ENCODE peak calls at places on chromosomes 1 and 21, in ten cellular contexts. S is A549; A is adrenal gland; D is RWPE1; Q is uterus; R is CD8-positive, alpha-beta T cell; M is left ventricle myocardium inferior; J is HFFc6; X is GM12865; E is GM10248. P is an unnamed sample.

GRCh38 chr1:78687914-78688313 is 38.3 kb downstream of the IFI44 start:
- DNase-seq in S (no peak), A (no peak), D (no peak), Q (no peak), R (no peak), M (no peak), J (no peak), X (no peak), E (no peak), P (peak)

GRCh38 chr1:224497714-224498573 is 63.3 kb upstream of the WDR26 start:
- DNase-seq in S (no peak), A (peak), D (peak), Q (no peak), R (peak), M (no peak), J (peak), X (peak), E (peak), P (peak)

GRCh38 chr1:50181027-50181663 is 72.4 kb downstream of the ELAVL4 start:
- DNase-seq in S (no peak), A (no peak), D (no peak), Q (no peak), R (no peak), M (no peak), J (no peak), X (no peak), E (no peak), P (peak)

GRCh38 chr1:14949270-14949835 is 204.2 kb upstream of the TMEM51 start:
- DNase-seq in S (no peak), A (no peak), D (no peak), Q (no peak), R (no peak), M (no peak), J (no peak), X (no peak), E (no peak), P (no peak)

GRCh38 chr1:172818841-172819527 is 160.1 kb downstream of the FASLG start:
- DNase-seq in S (no peak), A (no peak), D (no peak), Q (no peak), R (no peak), M (no peak), J (no peak), X (peak), E (peak), P (no peak)

GRCh38 chr1:190453550-190453949 is 24.1 kb downstream of the BRINP3 start:
- DNase-seq in S (no peak), A (no peak), D (peak), Q (no peak), R (no peak), M (no peak), J (no peak), X (no peak), E (no peak), P (peak)

GRCh38 chr1:97144527-97144926 is 422.9 kb downstream of the PTBP2 start:
- DNase-seq in S (no peak), A (no peak), D (peak), Q (no peak), R (no peak), M (no peak), J (peak), X (no peak), E (no peak), P (peak)

GRCh38 chr1:151720974-151721787 is at the start of gene RIIAD1:
- DNase-seq in S (peak), A (no peak), D (peak), Q (peak), R (peak), M (peak), J (no peak), X (peak), E (peak), P (peak)

GRCh38 chr21:32256226-32256625 is 22.6 kb downstream of the MIS18A start:
- DNase-seq in S (no peak), A (no peak), D (no peak), Q (no peak), R (no peak), M (no peak), J (no peak), X (no peak), E (no peak), P (no peak)

GRCh38 chr1:24594328-24594598 is 38.4 kb downstream of the NCMAP start:
- DNase-seq in S (no peak), A (no peak), D (no peak), Q (no peak), R (no peak), M (no peak), J (no peak), X (no peak), E (no peak), P (peak)

GRCh38 chr1:8395433-8395866 is 77.5 kb downstream of the SLC45A1 start:
- DNase-seq in S (no peak), A (no peak), D (no peak), Q (no peak), R (no peak), M (no peak), J (no peak), X (peak), E (no peak), P (no peak)

GRCh38 chr1:206967096-206967851 is 3.0 kb downstream of the FCAMR start:
- DNase-seq in S (no peak), A (no peak), D (no peak), Q (no peak), R (no peak), M (no peak), J (no peak), X (peak), E (peak), P (no peak)

GRCh38 chr1:38693031-38693430 is 166.5 kb downstream of the RRAGC start:
- DNase-seq in S (no peak), A (no peak), D (no peak), Q (no peak), R (no peak), M (no peak), J (no peak), X (no peak), E (no peak), P (no peak)

GRCh38 chr1:85166343-85166742 is 34.5 kb downstream of the SYDE2 start:
- DNase-seq in S (no peak), A (no peak), D (no peak), Q (no peak), R (no peak), M (no peak), J (no peak), X (no peak), E (no peak), P (no peak)

GRCh38 chr1:65068202-65069011 is 79.6 kb upstream of the AK4 start:
- DNase-seq in S (no peak), A (no peak), D (peak), Q (peak), R (peak), M (no peak), J (no peak), X (peak), E (no peak), P (no peak)

GRCh38 chr1:34884961-34885360 is 25.4 kb upstream of the SMIM12 start:
- DNase-seq in S (peak), A (no peak), D (no peak), Q (no peak), R (peak), M (no peak), J (no peak), X (no peak), E (no peak), P (no peak)

GRCh38 chr1:181587870-181588438 is 104.6 kb downstream of the CACNA1E start:
- DNase-seq in S (peak), A (no peak), D (peak), Q (no peak), R (no peak), M (no peak), J (no peak), X (peak), E (no peak), P (no peak)

GRCh38 chr21:31473685-31474345 is 129.8 kb upstream of the TIAM1 start:
- DNase-seq in S (no peak), A (no peak), D (peak), Q (no peak), R (no peak), M (no peak), J (no peak), X (no peak), E (no peak), P (no peak)

GRCh38 chr21:45354970-45355369 is 50.0 kb upstream of the COL18A1 start:
- DNase-seq in S (no peak), A (no peak), D (no peak), Q (no peak), R (no peak), M (no peak), J (no peak), X (no peak), E (no peak), P (no peak)

GRCh38 chr1:99601709-99602403 is 44.1 kb upstream of the PALMD start:
- DNase-seq in S (no peak), A (no peak), D (no peak), Q (no peak), R (no peak), M (no peak), J (no peak), X (no peak), E (no peak), P (no peak)

GRCh38 chr1:233242827-233243483 is 52.6 kb downstream of the PCNX2 start:
- DNase-seq in S (no peak), A (no peak), D (no peak), Q (no peak), R (no peak), M (no peak), J (no peak), X (no peak), E (no peak), P (no peak)

GRCh38 chr1:31431351-31431750 is 18.3 kb downstream of the SERINC2 start:
- DNase-seq in S (no peak), A (no peak), D (no peak), Q (no peak), R (no peak), M (peak), J (no peak), X (no peak), E (no peak), P (no peak)

GRCh38 chr21:31872452-31873274 is at the start of gene HUNK:
- DNase-seq in S (peak), A (no peak), D (no peak), Q (peak), R (no peak), M (no peak), J (no peak), X (peak), E (no peak), P (peak)

GRCh38 chr1:157971723-157972122 is 21.7 kb upstream of the KIRREL1 start:
- DNase-seq in S (no peak), A (no peak), D (no peak), Q (no peak), R (no peak), M (no peak), J (no peak), X (no peak), E (no peak), P (no peak)

GRCh38 chr1:194252189-194252588 is 1065.8 kb upstream of the B3GALT2 start:
- DNase-seq in S (no peak), A (no peak), D (no peak), Q (no peak), R (no peak), M (no peak), J (peak), X (no peak), E (no peak), P (no peak)

GRCh38 chr1:157724537-157725213 is 24.1 kb upstream of the FCRL3 start:
- DNase-seq in S (no peak), A (no peak), D (no peak), Q (no peak), R (no peak), M (no peak), J (no peak), X (no peak), E (no peak), P (no peak)

GRCh38 chr1:94425821-94426484 is 7.8 kb downstream of the ABCD3 start:
- DNase-seq in S (no peak), A (no peak), D (no peak), Q (no peak), R (no peak), M (no peak), J (no peak), X (no peak), E (no peak), P (no peak)

GRCh38 chr1:230624097-230624713 is 18.1 kb upstream of the COG2 start:
- DNase-seq in S (no peak), A (no peak), D (no peak), Q (no peak), R (no peak), M (no peak), J (no peak), X (no peak), E (no peak), P (no peak)

GRCh38 chr1:90133133-90133532 is 138.2 kb downstream of the ZNF326 start:
- DNase-seq in S (no peak), A (no peak), D (peak), Q (no peak), R (no peak), M (no peak), J (peak), X (peak), E (no peak), P (peak)
- TF ChIP-seq CTCF in S (peak), A (no peak), D (peak), Q (no peak), R (no peak), M (peak), J (peak), X (peak), E (peak), P (peak)

GRCh38 chr1:63772876-63773275 is 941 bp upstream of the ROR1 start:
- DNase-seq in S (no peak), A (no peak), D (no peak), Q (no peak), R (no peak), M (no peak), J (no peak), X (no peak), E (no peak), P (no peak)
- TF ChIP-seq CTCF in S (no peak), A (no peak), D (no peak), Q (no peak), R (no peak), M (no peak), J (no peak), X (no peak), E (no peak), P (no peak)

GRCh38 chr1:28209700-28210099 is 23.1 kb downstream of the DNAJC8 start:
- DNase-seq in S (no peak), A (no peak), D (no peak), Q (no peak), R (no peak), M (no peak), J (no peak), X (no peak), E (no peak), P (no peak)
- TF ChIP-seq CTCF in S (no peak), A (no peak), D (no peak), Q (no peak), R (no peak), M (no peak), J (no peak), X (no peak), E (no peak), P (no peak)

DNA sequence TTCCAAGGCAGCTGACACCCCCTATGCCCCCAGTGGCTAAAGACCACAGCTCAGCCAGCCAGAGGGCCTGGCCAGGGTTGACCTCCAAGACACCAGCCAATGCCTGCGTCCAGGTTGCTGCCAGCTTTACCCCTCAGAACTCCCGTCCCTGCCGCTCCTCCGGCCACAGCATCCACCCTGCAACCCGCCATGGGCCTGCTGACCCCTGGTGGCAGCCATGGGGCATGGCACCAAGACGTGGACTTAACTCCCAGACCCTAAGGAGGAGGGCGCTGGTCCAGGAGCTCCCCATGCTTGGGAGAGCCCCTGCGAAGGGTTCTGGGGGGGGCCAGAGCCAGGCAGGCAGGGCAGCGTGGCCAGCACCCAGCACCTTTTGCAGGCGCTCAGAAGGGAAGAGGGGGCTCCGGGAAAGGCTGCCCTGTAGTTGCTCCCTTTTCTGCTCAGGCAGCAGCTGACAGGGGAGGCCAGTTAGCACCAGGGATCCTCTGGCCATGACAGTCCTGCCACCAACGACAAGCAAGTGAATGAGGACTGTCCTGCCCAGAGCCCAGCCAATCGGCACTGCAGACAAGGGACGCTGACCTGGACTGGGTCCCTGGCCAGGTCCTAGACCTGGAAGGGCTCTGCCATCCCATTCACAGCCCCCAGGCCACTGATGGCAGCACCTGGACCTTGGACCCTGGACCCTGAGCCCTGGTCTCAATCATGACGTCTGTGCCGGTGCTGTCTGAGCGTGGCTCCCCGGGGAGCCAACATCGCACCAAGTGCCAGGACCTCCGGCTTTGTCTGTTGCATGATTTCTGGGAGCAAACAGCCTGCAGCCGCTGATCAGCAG is 246.2 kb downstream of the NPHP4 start:
- DNase-seq in S (peak), A (peak), D (peak), Q (peak), R (peak), M (peak), J (peak), X (peak), E (peak), P (peak)
- TF ChIP-seq CTCF in S (peak), A (peak), D (peak), Q (peak), R (peak), M (peak), J (peak), X (peak), E (peak), P (peak)

GRCh38 chr1:205229399-205229861 is 1.7 kb downstream of the TMCC2 start:
- DNase-seq in S (peak), A (peak), D (peak), Q (peak), R (peak), M (no peak), J (peak), X (peak), E (peak), P (peak)
- TF ChIP-seq CTCF in S (peak), A (no peak), D (peak), Q (peak), R (no peak), M (peak), J (no peak), X (peak), E (peak), P (peak)

DNA sequence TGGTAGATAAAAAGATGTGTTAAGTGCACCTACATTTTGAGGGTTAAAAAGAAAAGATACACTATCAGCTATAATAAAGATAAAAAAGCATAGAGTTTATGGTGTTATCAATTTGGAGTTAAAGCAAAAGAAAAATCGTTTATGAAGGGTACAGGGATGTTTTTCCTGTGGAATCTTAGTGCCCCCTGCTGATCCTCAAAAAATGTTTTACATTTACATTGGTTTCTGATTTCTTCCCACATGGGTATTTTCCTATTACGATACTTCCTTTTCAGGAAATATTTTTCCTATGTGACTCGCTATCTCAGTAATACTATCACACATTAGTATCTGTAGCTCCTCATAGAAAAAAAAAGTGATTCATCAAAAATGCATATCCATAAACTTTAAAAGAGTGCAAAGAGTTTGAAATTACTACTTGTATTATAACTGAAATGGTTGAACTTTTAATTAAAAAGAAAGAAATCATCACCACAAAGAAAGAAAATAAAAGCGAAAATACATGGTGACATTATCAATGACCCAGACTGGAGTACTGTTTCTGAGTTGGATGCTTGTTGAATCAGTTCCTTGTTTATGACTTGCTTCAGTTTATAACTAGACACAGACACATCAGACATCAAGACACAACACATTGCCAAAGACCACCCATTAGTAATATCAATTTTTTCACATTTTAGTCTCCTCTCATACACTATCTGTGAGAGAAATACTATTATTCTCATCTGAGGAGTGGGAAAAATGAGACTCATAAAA is 293.2 kb downstream of the MRPL39 start:
- DNase-seq in S (no peak), A (no peak), D (peak), Q (no peak), R (no peak), M (no peak), J (peak), X (peak), E (no peak), P (peak)
- TF ChIP-seq CTCF in S (no peak), A (peak), D (peak), Q (no peak), R (no peak), M (peak), J (peak), X (peak), E (peak), P (no peak)

P was measured in epithelial cell of esophagus.